ENCODE peak calls at places on chromosomes 3 and 15, in five cellular contexts. J, E, L, Z and O are unnamed samples.

GRCh38 chr3:78734048-78734637 is 1033.7 kb downstream of the ROBO1 start:
- DNase-seq in J (no peak), E (no peak), L (peak), Z (no peak), O (peak)

GRCh38 chr15:101024709-101025108 is 105.6 kb downstream of the LRRK1 start:
- DNase-seq in J (no peak), E (no peak), L (no peak), Z (no peak), O (no peak)

GRCh38 chr3:3782469-3782868 is 16.8 kb upstream of the LRRN1 start:
- DNase-seq in J (no peak), E (no peak), L (no peak), Z (no peak), O (no peak)

GRCh38 chr3:106126836-106127235 is 258.0 kb upstream of the CBLB start:
- DNase-seq in J (no peak), E (no peak), L (no peak), Z (no peak), O (no peak)

GRCh38 chr3:134374791-134375541 is 719 bp upstream of the AMOTL2 start:
- DNase-seq in J (no peak), E (no peak), L (no peak), Z (no peak), O (peak)

GRCh38 chr15:75625542-75626347 is at the start of gene SNUPN:
- DNase-seq in J (peak), E (no peak), L (peak), Z (peak), O (peak)

GRCh38 chr15:101318147-101318809 is 23.2 kb upstream of the SNRPA1 start:
- DNase-seq in J (no peak), E (no peak), L (no peak), Z (no peak), O (no peak)

GRCh38 chr15:87873501-87873900 is 383.0 kb downstream of the NTRK3 start:
- DNase-seq in J (no peak), E (no peak), L (no peak), Z (no peak), O (no peak)

GRCh38 chr15:45637552-45638033 is 2.8 kb downstream of the SQOR start:
- DNase-seq in J (peak), E (no peak), L (peak), Z (peak), O (peak)

GRCh38 chr15:92429378-92430066 is 35.8 kb downstream of the ST8SIA2 start:
- DNase-seq in J (no peak), E (peak), L (peak), Z (no peak), O (peak)

GRCh38 chr15:49696441-49696840 is 75.6 kb downstream of the DTWD1 start:
- DNase-seq in J (no peak), E (no peak), L (peak), Z (no peak), O (no peak)

GRCh38 chr3:31917303-31917903 is 63.7 kb downstream of the OSBPL10 start:
- DNase-seq in J (no peak), E (no peak), L (no peak), Z (peak), O (no peak)

GRCh38 chr3:110799236-110799635 is 272.4 kb upstream of the NECTIN3 start:
- DNase-seq in J (no peak), E (no peak), L (no peak), Z (no peak), O (peak)

GRCh38 chr3:127589600-127590281 is 792 bp downstream of the TPRA1 start:
- DNase-seq in J (peak), E (no peak), L (no peak), Z (peak), O (peak)

GRCh38 chr15:63856711-63857458 is 23.1 kb upstream of the HERC1 start:
- DNase-seq in J (no peak), E (peak), L (peak), Z (no peak), O (peak)

GRCh38 chr15:99424978-99425665 is 140.7 kb upstream of the MEF2A start:
- DNase-seq in J (peak), E (peak), L (peak), Z (peak), O (peak)

GRCh38 chr15:92687183-92687582 is 31.6 kb upstream of the FAM174B start:
- DNase-seq in J (no peak), E (peak), L (no peak), Z (no peak), O (peak)

GRCh38 chr3:159191454-159191853 is 389.6 kb downstream of the MFSD1 start:
- DNase-seq in J (no peak), E (peak), L (peak), Z (no peak), O (peak)

GRCh38 chr3:58535531-58536500 is 1.2 kb downstream of the ACOX2 start:
- DNase-seq in J (no peak), E (no peak), L (no peak), Z (no peak), O (peak)

GRCh38 chr3:194333212-194333980 is 17.7 kb downstream of the CPN2 start:
- DNase-seq in J (peak), E (no peak), L (peak), Z (peak), O (peak)

GRCh38 chr15:92869977-92870644 is 30.0 kb upstream of the CHD2 start:
- DNase-seq in J (no peak), E (no peak), L (no peak), Z (no peak), O (peak)

GRCh38 chr3:46564190-46565112 is 1.7 kb downstream of the LRRC2 start:
- DNase-seq in J (peak), E (no peak), L (no peak), Z (no peak), O (no peak)

GRCh38 chr15:63372018-63372705 is 9.5 kb downstream of the CA12 start:
- DNase-seq in J (no peak), E (peak), L (peak), Z (no peak), O (peak)

GRCh38 chr3:196988241-196989029 is 19.8 kb upstream of the PIGZ start:
- DNase-seq in J (no peak), E (no peak), L (no peak), Z (no peak), O (no peak)

GRCh38 chr15:68620721-68621528 is 42.1 kb downstream of the CORO2B start:
- DNase-seq in J (no peak), E (no peak), L (peak), Z (no peak), O (no peak)

GRCh38 chr3:171950373-171950772 is 89.0 kb upstream of the FNDC3B start:
- DNase-seq in J (no peak), E (no peak), L (peak), Z (no peak), O (peak)

GRCh38 chr3:46276497-46277099 is 34.3 kb downstream of the CCR3 start:
- DNase-seq in J (peak), E (no peak), L (peak), Z (peak), O (peak)

GRCh38 chr3:14554715-14555114 is 14.6 kb upstream of the GRIP2 start:
- DNase-seq in J (no peak), E (no peak), L (no peak), Z (no peak), O (no peak)

GRCh38 chr3:123409443-123410148 is 39.3 kb downstream of the ADCY5 start:
- DNase-seq in J (no peak), E (peak), L (no peak), Z (no peak), O (peak)

GRCh38 chr3:57733790-57734189 is 22.3 kb upstream of the SLMAP start:
- DNase-seq in J (no peak), E (no peak), L (no peak), Z (no peak), O (peak)

GRCh38 chr15:55959744-55960143 is 33.7 kb downstream of the NEDD4 start:
- DNase-seq in J (no peak), E (no peak), L (no peak), Z (no peak), O (no peak)

GRCh38 chr3:101102678-101103296 is 109.6 kb upstream of the ABI3BP start:
- DNase-seq in J (no peak), E (no peak), L (no peak), Z (no peak), O (no peak)

GRCh38 chr3:124510290-124510689 is 220.0 kb upstream of the UMPS start:
- DNase-seq in J (no peak), E (no peak), L (no peak), Z (no peak), O (peak)

GRCh38 chr15:75827691-75828090 is 15.6 kb upstream of the UBE2Q2 start:
- DNase-seq in J (no peak), E (no peak), L (no peak), Z (no peak), O (no peak)

GRCh38 chr3:5054098-5054497 is 68.0 kb upstream of the ARL8B start:
- DNase-seq in J (no peak), E (no peak), L (no peak), Z (no peak), O (no peak)

GRCh38 chr3:126539558-126540250 is 15.7 kb downstream of the CHST13 start:
- DNase-seq in J (no peak), E (no peak), L (no peak), Z (no peak), O (no peak)

GRCh38 chr15:83567318-83567717 is 86.6 kb upstream of the ADAMTSL3 start:
- DNase-seq in J (no peak), E (no peak), L (no peak), Z (peak), O (peak)

GRCh38 chr3:142853270-142854163 is 35.4 kb downstream of the PCOLCE2 start:
- DNase-seq in J (no peak), E (peak), L (peak), Z (no peak), O (peak)

GRCh38 chr3:178231645-178232044 is 304.6 kb upstream of the KCNMB2 start:
- DNase-seq in J (no peak), E (no peak), L (no peak), Z (no peak), O (no peak)

DNA sequence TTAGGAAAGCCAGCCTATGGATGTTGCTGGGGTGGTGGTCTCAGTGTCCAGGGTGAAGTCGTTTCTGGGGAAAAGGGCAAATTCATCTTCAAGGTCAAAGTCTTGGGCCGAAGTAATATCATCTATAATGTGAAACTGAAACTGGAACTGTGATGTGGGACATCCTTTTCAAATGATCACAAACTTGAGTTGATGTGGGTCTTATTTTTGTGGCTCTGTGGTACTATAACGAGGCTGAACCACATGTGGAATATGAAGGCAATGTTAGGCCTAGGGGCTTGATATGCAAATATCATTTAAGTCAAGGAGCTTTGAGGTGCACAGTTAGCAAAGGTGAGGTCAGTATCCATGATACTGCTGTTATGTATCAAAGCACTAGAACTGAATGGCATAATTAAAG is 1.5 kb upstream of the CD200R1L start:
- DNase-seq in J (peak), E (no peak), L (no peak), Z (peak), O (no peak)
- H3K4me3 ChIP-seq in J (no peak), E (no peak), L (no peak), Z (no peak), O (no peak)

GRCh38 chr3:69445498-69445897 is 59.6 kb upstream of the FRMD4B start:
- DNase-seq in J (no peak), E (no peak), L (no peak), Z (no peak), O (no peak)
- H3K4me3 ChIP-seq in J (no peak), E (no peak), L (no peak), Z (no peak), O (peak)

DNA sequence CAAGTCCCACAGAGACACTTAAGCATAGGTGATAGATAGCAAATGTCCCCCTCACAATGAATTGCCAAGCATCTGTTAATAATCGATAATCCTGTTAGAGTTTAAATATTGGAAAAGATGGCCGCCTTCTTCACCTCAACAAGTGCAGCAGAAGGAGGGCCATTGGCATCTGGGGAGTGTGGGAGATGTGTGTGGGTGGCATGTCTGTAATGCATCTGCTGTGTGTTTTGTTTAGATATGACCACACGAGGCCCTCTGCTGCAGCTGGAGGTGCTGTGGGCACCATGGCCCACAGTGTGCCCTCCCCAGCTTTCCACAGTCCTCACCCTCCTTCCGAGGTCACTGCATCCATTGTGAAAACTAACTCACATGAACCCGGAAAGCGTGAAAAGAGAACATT is 12.9 kb downstream of the MKRN2 start:
- DNase-seq in J (no peak), E (no peak), L (no peak), Z (no peak), O (no peak)
- H3K4me3 ChIP-seq in J (no peak), E (no peak), L (no peak), Z (no peak), O (no peak)

DNA sequence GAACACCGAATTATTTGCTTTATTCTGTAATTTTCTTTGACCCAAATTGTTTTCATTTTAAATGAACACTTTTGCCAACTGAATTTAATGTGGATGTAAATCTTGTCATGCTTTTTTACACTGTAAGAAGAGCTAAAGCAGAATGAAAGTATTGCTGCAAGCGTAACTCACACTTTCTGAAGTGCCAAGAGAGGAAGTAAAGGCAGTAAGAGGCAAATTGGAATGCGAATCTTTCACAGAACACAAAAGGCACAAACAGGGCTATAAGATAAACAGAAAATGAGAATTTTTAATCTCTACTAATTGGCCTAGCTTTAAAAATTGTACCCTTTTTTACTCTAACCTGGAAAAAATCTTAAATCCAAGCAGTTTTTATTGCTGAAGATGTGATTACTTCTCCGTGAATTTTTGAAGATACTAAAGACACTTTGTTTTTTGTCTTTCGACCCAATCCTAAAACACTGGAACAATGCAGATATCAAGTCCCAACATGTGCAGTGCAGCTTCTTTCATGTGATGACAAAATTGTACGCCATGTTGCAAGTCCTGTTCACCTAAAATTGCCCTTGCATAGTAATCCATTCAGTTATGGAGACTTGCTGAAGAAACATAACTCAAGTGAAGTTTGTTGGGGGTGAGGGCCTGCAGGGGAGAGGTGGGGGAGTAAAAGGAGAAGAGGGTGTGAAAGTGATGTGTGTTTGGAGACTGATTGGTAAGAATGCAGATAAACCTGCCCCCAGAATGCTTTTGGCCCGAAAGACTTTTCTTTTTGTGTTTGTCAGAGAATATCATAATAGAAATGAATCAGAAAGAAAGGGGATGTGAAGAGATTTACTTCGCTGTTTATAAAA is 1.4 kb downstream of the ARID3B start:
- DNase-seq in J (no peak), E (no peak), L (no peak), Z (peak), O (no peak)
- H3K4me3 ChIP-seq in J (peak), E (no peak), L (no peak), Z (peak), O (peak)

GRCh38 chr3:183515968-183516851 is 39.3 kb downstream of the KLHL6 start:
- DNase-seq in J (peak), E (no peak), L (no peak), Z (peak), O (no peak)
- H3K4me3 ChIP-seq in J (no peak), E (no peak), L (no peak), Z (no peak), O (no peak)

DNA sequence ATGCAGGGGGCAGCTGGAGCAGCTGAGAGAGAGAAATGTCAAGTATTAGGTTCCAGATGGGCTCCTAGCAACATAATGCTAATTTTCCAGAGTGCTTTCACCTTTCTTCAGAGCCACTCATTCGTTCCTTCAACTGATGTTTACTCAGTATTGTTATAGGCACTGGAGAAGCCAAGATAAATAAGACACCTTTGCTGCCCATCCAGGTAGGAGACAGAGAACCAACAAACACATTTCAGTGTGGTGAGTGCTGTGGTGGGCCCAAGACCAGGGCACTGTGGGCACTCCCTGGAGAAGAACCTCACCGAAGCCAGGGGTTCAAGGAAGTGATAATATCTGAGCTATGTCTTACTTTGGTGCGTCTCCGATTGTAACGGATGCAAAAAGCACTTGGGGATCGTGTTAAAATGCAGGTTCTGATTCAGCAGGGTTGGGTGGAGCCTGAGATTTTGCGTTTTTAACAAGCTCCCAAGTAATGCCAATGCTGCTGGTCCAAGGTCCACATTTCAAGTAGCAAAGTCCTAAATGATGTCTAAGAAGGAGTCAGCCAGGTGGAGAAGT is 42.0 kb upstream of the PLCL2 start:
- DNase-seq in J (no peak), E (no peak), L (no peak), Z (no peak), O (peak)
- H3K4me3 ChIP-seq in J (no peak), E (no peak), L (no peak), Z (peak), O (no peak)

GRCh38 chr3:53804697-53805462 is 41.3 kb downstream of the CHDH start:
- DNase-seq in J (no peak), E (peak), L (peak), Z (peak), O (peak)

GRCh38 chr3:53807117-53807521 is 39.1 kb downstream of the CHDH start:
- DNase-seq in J (no peak), E (no peak), L (no peak), Z (no peak), O (no peak)

GRCh38 chr3:53808496-53808895 is 37.7 kb downstream of the CHDH start:
- DNase-seq in J (no peak), E (no peak), L (no peak), Z (no peak), O (no peak)

GRCh38 chr3:53805463-53806159 is 40.6 kb downstream of the CHDH start:
- DNase-seq in J (no peak), E (no peak), L (no peak), Z (no peak), O (no peak)

GRCh38 chr3:53806182-53807116 is 39.8 kb downstream of the CHDH start:
- DNase-seq in J (no peak), E (peak), L (peak), Z (peak), O (peak)
- H3K4me3 ChIP-seq in J (no peak), E (no peak), L (no peak), Z (no peak), O (no peak)

GRCh38 chr15:77028451-77029165 is 33.7 kb downstream of the PSTPIP1 start:
- DNase-seq in J (no peak), E (no peak), L (no peak), Z (no peak), O (no peak)
- H3K4me3 ChIP-seq in J (no peak), E (peak), L (peak), Z (no peak), O (no peak)

DNA sequence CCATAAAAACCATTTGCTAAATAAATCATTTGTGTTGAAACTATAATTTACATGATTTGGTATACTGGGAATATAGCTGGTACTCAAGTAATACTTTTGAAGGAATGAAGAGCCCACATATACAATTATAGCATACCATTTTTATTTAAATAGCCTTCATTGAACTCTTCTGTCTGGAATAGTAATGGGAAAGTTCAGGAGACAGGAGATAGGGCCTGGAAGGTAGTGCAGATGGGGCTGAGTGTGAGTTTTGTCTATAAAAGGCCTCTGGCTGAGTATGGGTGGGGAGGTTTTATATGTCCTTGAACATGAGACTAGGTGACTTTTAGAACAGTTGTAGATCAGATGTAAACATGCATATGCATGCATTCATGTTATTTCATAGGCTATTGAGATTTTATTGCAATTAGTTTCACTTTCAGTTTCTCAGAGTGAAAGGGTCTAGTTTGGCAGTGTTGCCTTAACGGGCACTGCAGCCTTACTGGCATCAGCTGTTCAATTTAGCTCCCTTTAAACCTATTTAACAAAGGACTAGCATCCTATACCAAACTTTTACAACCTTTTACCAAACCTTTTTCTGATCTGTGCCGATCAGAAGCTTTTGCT is 27.2 kb downstream of the CGGBP1 start:
- DNase-seq in J (peak), E (no peak), L (peak), Z (peak), O (peak)
- H3K4me3 ChIP-seq in J (peak), E (peak), L (peak), Z (peak), O (peak)

GRCh38 chr3:12809435-12809834 is 13.0 kb downstream of the CAND2 start:
- DNase-seq in J (no peak), E (no peak), L (no peak), Z (no peak), O (no peak)
- H3K4me3 ChIP-seq in J (no peak), E (peak), L (peak), Z (no peak), O (peak)